ENCODE peak calls at places on chromosome 4, in six cellular contexts. M is fibroblast of mammary gland; C is iris pigment epithelial cell; Q is foreskin keratinocyte; I is activated CD4-positive, CD25-positive, alpha-beta regulatory T cell treated with anti-CD3 and anti-CD28 coated beads, Interleukin-2, amount 50 U/mL, for 72 hours; F is progenitor cell of endocrine pancreas. R is an unnamed sample.

GRCh38 chr4:79181190-79181589 is 144.7 kb downstream of the NAA11 start:
- DNase-seq in M (no peak), C (no peak), Q (no peak), I (no peak), F (no peak), R (no peak)

GRCh38 chr4:7664106-7664505 is 229.4 kb upstream of the PSAPL1 start:
- DNase-seq in M (no peak), C (no peak), Q (no peak), I (no peak), F (no peak), R (no peak)

GRCh38 chr4:129335263-129335662 is 239.3 kb downstream of the C4orf33 start:
- DNase-seq in M (no peak), C (no peak), Q (no peak), I (no peak), F (no peak), R (no peak)

GRCh38 chr4:41454393-41454792 is 83.6 kb upstream of the LIMCH1 start:
- DNase-seq in M (no peak), C (peak; percentile 14), Q (no peak), I (no peak), F (no peak), R (no peak)

GRCh38 chr4:147157860-147158701 is 212.4 kb upstream of the TTC29 start:
- DNase-seq in M (peak; percentile 14), C (peak; percentile 24), Q (no peak), I (no peak), F (peak; percentile 33), R (peak; percentile 43)

GRCh38 chr4:174696657-174697056 is 132.4 kb downstream of the GLRA3 start:
- DNase-seq in M (no peak), C (no peak), Q (no peak), I (no peak), F (no peak), R (no peak)

GRCh38 chr4:76570141-76570989 is 135.3 kb downstream of the SHROOM3 start:
- DNase-seq in M (peak; percentile 63), C (peak; percentile 84), Q (no peak), I (no peak), F (no peak), R (peak; percentile 44)

GRCh38 chr4:74105656-74106275 is 6.8 kb upstream of the CXCL2 start:
- DNase-seq in M (peak; percentile 69), C (no peak), Q (no peak), I (no peak), F (no peak), R (peak; percentile 52)

GRCh38 chr4:172726001-172726423 is 442.6 kb upstream of the GALNT7 start:
- DNase-seq in M (no peak), C (peak; percentile 11), Q (no peak), I (no peak), F (peak; percentile 33), R (no peak)

GRCh38 chr4:5635826-5636196 is 72.5 kb downstream of the EVC2 start:
- DNase-seq in M (peak; percentile 63), C (peak; percentile 89), Q (peak; percentile 82), I (no peak), F (no peak), R (peak; percentile 66)

GRCh38 chr4:7415927-7416686 is 18.6 kb downstream of the PSAPL1 start:
- DNase-seq in M (no peak), C (no peak), Q (no peak), I (peak; percentile 11), F (no peak), R (no peak)

GRCh38 chr4:148874331-148874730 is 432.1 kb upstream of the NR3C2 start:
- DNase-seq in M (no peak), C (no peak), Q (no peak), I (no peak), F (no peak), R (no peak)

GRCh38 chr4:139858436-139859225 is 193.0 kb downstream of the MGST2 start:
- DNase-seq in M (no peak), C (no peak), Q (no peak), I (no peak), F (no peak), R (no peak)

GRCh38 chr4:180587379-180587778 is 1655.8 kb upstream of the TENM3 start:
- DNase-seq in M (no peak), C (no peak), Q (no peak), I (no peak), F (no peak), R (no peak)

GRCh38 chr4:8291701-8292387 is 22.3 kb downstream of the HTRA3 start:
- DNase-seq in M (no peak), C (no peak), Q (no peak), I (no peak), F (no peak), R (no peak)

GRCh38 chr4:39502034-39502658 is 25.1 kb downstream of the UGDH start:
- DNase-seq in M (peak; percentile 88), C (peak; percentile 82), Q (no peak), I (no peak), F (no peak), R (peak; percentile 70)

GRCh38 chr4:14853186-14853946 is 148.9 kb upstream of the CPEB2 start:
- DNase-seq in M (peak; percentile 97), C (peak; percentile 97), Q (peak; percentile 69), I (no peak), F (no peak), R (peak; percentile 96)

GRCh38 chr4:4868506-4869379 is 9.3 kb downstream of the MSX1 start:
- DNase-seq in M (no peak), C (no peak), Q (no peak), I (no peak), F (no peak), R (no peak)

GRCh38 chr4:2809610-2810180 is 16.8 kb downstream of the SH3BP2 start:
- DNase-seq in M (no peak), C (no peak), Q (no peak), I (no peak), F (no peak), R (no peak)

GRCh38 chr4:155758500-155759371 is at the start of gene GUCY1B1:
- DNase-seq in M (peak; percentile 93), C (peak; percentile 97), Q (no peak), I (peak; percentile 60), F (peak; percentile 70), R (peak; percentile 95)

GRCh38 chr4:183504930-183505555 is at the start of gene ING2:
- DNase-seq in M (no peak), C (peak; percentile 68), Q (peak; percentile 32), I (no peak), F (no peak), R (no peak)

GRCh38 chr4:109701566-109702399 is 1.5 kb downstream of the CASP6 start:
- DNase-seq in M (no peak), C (peak; percentile 4), Q (no peak), I (no peak), F (peak; percentile 18), R (no peak)

GRCh38 chr4:68288046-68288740 is 42.7 kb upstream of the TMPRSS11B start:
- DNase-seq in M (no peak), C (no peak), Q (no peak), I (no peak), F (no peak), R (no peak)

GRCh38 chr4:159768011-159768410 is 665.1 kb downstream of the RAPGEF2 start:
- DNase-seq in M (no peak), C (peak; percentile 40), Q (no peak), I (no peak), F (no peak), R (no peak)

GRCh38 chr4:166657261-166657660 is 577.0 kb downstream of the SPOCK3 start:
- DNase-seq in M (no peak), C (peak; percentile 16), Q (no peak), I (no peak), F (no peak), R (no peak)

GRCh38 chr4:73704314-73705055 is 35.9 kb upstream of the CXCL8 start:
- DNase-seq in M (peak; percentile 100), C (peak; percentile 100), Q (peak; percentile 99), I (no peak), F (no peak), R (peak; percentile 100)

GRCh38 chr4:67909910-67910905 is 26.4 kb upstream of the TMPRSS11D start:
- DNase-seq in M (peak; percentile 43), C (peak; percentile 41), Q (no peak), I (no peak), F (no peak), R (peak; percentile 47)

GRCh38 chr4:158462611-158463010 is 59.1 kb upstream of the RXFP1 start:
- DNase-seq in M (no peak), C (no peak), Q (no peak), I (no peak), F (no peak), R (no peak)

R was measured in fibroblast of lung.